ENCODE peak calls at places on chromosomes 7 and 10, in five cellular contexts. R is NB4, K is HTR-8/SVneo, N is endothelial cell, X is HS-27A. Q is an unnamed sample.

GRCh38 chr10:94423627-94424026 is 21.3 kb downstream of the TBC1D12 start:
- DNase-seq in N (no peak), K (no peak), X (no peak), R (no peak), Q (no peak)

GRCh38 chr10:78327778-78328591 is 294.3 kb downstream of the RPS24 start:
- DNase-seq in R (no peak), X (no peak), N (no peak), K (no peak), Q (no peak)

GRCh38 chr10:6843477-6843876 is 263.4 kb upstream of the PRKCQ start:
- DNase-seq in K (no peak), N (no peak), R (peak), X (no peak), Q (no peak)

GRCh38 chr7:130154131-130154500 is 51.1 kb downstream of the TMEM209 start:
- DNase-seq in N (peak), R (no peak), K (no peak), X (no peak), Q (peak)

GRCh38 chr10:12405342-12406320 is 56.3 kb downstream of the CAMK1D start:
- DNase-seq in K (no peak), X (no peak), N (no peak), R (no peak), Q (no peak)

GRCh38 chr7:44048031-44048795 is 3.7 kb downstream of the DBNL start:
- DNase-seq in X (no peak), N (no peak), R (no peak), K (no peak), Q (no peak)

GRCh38 chr7:66964391-66964790 is 31.0 kb downstream of the SBDS start:
- DNase-seq in R (no peak), N (no peak), X (no peak), K (no peak), Q (no peak)

GRCh38 chr10:14378387-14378960 is 47.8 kb upstream of the FRMD4A start:
- DNase-seq in K (no peak), R (peak), N (no peak), X (no peak), Q (no peak)

GRCh38 chr10:72079356-72079755 is 9.0 kb downstream of the SPOCK2 start:
- DNase-seq in X (no peak), N (no peak), K (no peak), R (no peak), Q (peak)

GRCh38 chr7:66952343-66953043 is 31.5 kb downstream of the TMEM248 start:
- DNase-seq in K (peak), X (peak), N (no peak), R (no peak), Q (no peak)

GRCh38 chr7:69657331-69657730 is 59.1 kb downstream of the AUTS2 start:
- DNase-seq in X (no peak), K (no peak), N (no peak), R (no peak), Q (no peak)

GRCh38 chr10:5595591-5596590 is 70.5 kb downstream of the ASB13 start:
- DNase-seq in X (no peak), N (no peak), R (peak), K (peak), Q (no peak)

GRCh38 chr10:76415559-76415958 is 984.1 kb downstream of the LRMDA start:
- DNase-seq in K (no peak), R (no peak), N (no peak), X (no peak), Q (no peak)

GRCh38 chr10:67863094-67863493 is 21.4 kb upstream of the SIRT1 start:
- DNase-seq in N (no peak), X (no peak), R (no peak), K (no peak), Q (no peak)

GRCh38 chr10:1142596-1142995 is 86.4 kb downstream of the WDR37 start:
- DNase-seq in K (no peak), N (peak), X (no peak), R (no peak), Q (no peak)

GRCh38 chr7:27155816-27156507 is 513 bp downstream of the HOXA7 start:
- DNase-seq in X (no peak), K (no peak), R (peak), N (no peak), Q (no peak)

GRCh38 chr7:102260856-102261255 is 25.8 kb upstream of the SH2B2 start:
- DNase-seq in N (no peak), X (no peak), K (no peak), R (no peak), Q (no peak)

GRCh38 chr10:43204943-43205671 is 61.8 kb downstream of the RASGEF1A start:
- DNase-seq in X (peak), K (peak), N (peak), R (peak), Q (peak)

GRCh38 chr7:5596046-5596895 is 172.6 kb upstream of the TNRC18 start:
- DNase-seq in K (peak), R (peak), X (peak), N (peak), Q (peak)

GRCh38 chr10:32410569-32410968 is 35.4 kb upstream of the CCDC7 start:
- DNase-seq in K (no peak), N (no peak), R (no peak), X (no peak), Q (no peak)

Q was measured in D341Med.